ENCODE peak calls at places on chromosomes 3 and 15, in five cellular contexts. V, Y, R, P and J are unnamed samples.
A peak's percentile ranks its signal among the peaks of the same experiment; 100 is the strongest.

GRCh38 chr3:111801697-111802655 is 57.1 kb upstream of the PHLDB2 start:
- DNase-seq in R (no peak), P (peak; percentile 98), V (peak; percentile 67), Y (no peak), J (no peak)

GRCh38 chr3:171614318-171614967 is 154.2 kb upstream of the TNIK start:
- DNase-seq in P (no peak), R (peak; percentile 9), Y (no peak), V (no peak), J (no peak)

GRCh38 chr15:34085746-34086145 is 15.9 kb downstream of the EMC7 start:
- DNase-seq in V (peak; percentile 33), P (peak; percentile 65), R (no peak), Y (no peak), J (no peak)

GRCh38 chr3:133283958-133284807 is 115.7 kb upstream of the BFSP2 start:
- DNase-seq in P (no peak), V (peak; percentile 42), Y (no peak), R (no peak), J (no peak)

GRCh38 chr15:82570721-82571519 is 30.7 kb upstream of the RPS17 start:
- DNase-seq in P (peak; percentile 71), R (no peak), V (peak; percentile 63), Y (no peak), J (peak; percentile 50)

GRCh38 chr3:130976706-130977105 is 49.9 kb downstream of the ASTE1 start:
- DNase-seq in Y (no peak), P (no peak), V (no peak), R (no peak), J (peak; percentile 94)

GRCh38 chr3:69065318-69065964 is 13.3 kb upstream of the TMF1 start:
- DNase-seq in R (no peak), V (no peak), Y (no peak), P (no peak), J (no peak)

GRCh38 chr3:150104564-150104963 is 133.9 kb upstream of the PFN2 start:
- DNase-seq in R (no peak), P (no peak), Y (no peak), V (no peak), J (no peak)

GRCh38 chr3:99962703-99963102 is 145.0 kb downstream of the CMSS1 start:
- DNase-seq in R (no peak), P (peak; percentile 89), V (peak; percentile 7), Y (no peak), J (no peak)